ENCODE peak calls at places on chromosomes 3 and 15, in eight cellular contexts. B is IMR-90; R is psoas muscle; C is heart right ventricle; K is CD4-positive, alpha-beta memory T cell; J is HepG2; V is cardiac muscle cell; I is suprapubic skin. U is an unnamed sample. For H3K27me3 and H3K4me1, the result is how much of the 10 kb centered on the place peaks cover.

GRCh38 chr15:73794501-73795133 is 41.5 kb upstream of the INSYN1 start:
- DNase-seq in B (peak), R (no peak), C (no peak), K (no peak), J (no peak), V (peak), I (no peak), U (no peak)

GRCh38 chr15:59838900-59839299 is 149.8 kb upstream of the BNIP2 start:
- DNase-seq in B (no peak), R (no peak), C (no peak), K (no peak), J (no peak), V (no peak), I (no peak), U (no peak)

GRCh38 chr15:78739996-78740903 is 71.0 kb downstream of the ADAMTS7 start:
- DNase-seq in B (peak), R (peak), C (no peak), K (peak), J (peak), V (peak), I (no peak), U (no peak)

GRCh38 chr3:122005033-122005565 is 16.9 kb downstream of the ILDR1 start:
- DNase-seq in B (no peak), R (no peak), C (no peak), K (no peak), J (no peak), V (no peak), I (no peak), U (no peak)

GRCh38 chr15:77904436-77904821 is 173.1 kb downstream of the TBC1D2B start:
- DNase-seq in B (no peak), R (no peak), C (no peak), K (no peak), J (no peak), V (no peak), I (peak), U (no peak)

GRCh38 chr3:133301731-133302130 is 98.1 kb upstream of the BFSP2 start:
- DNase-seq in B (peak), R (no peak), C (no peak), K (no peak), J (no peak), V (no peak), I (no peak), U (no peak)

GRCh38 chr3:63508305-63508704 is 144.2 kb upstream of the SNTN start:
- DNase-seq in B (no peak), R (no peak), C (no peak), K (no peak), J (no peak), V (no peak), I (no peak), U (no peak)

GRCh38 chr3:25831578-25831977 is 41.7 kb downstream of the OXSM start:
- DNase-seq in B (peak), R (no peak), C (no peak), K (no peak), J (no peak), V (peak), I (no peak), U (no peak)

GRCh38 chr15:38670142-38671002 is 105.8 kb upstream of the RASGRP1 start:
- DNase-seq in B (no peak), R (no peak), C (no peak), K (peak), J (no peak), V (no peak), I (no peak), U (no peak)

GRCh38 chr3:27279153-27279552 is 90.0 kb downstream of the NEK10 start:
- DNase-seq in B (no peak), R (no peak), C (no peak), K (no peak), J (no peak), V (peak), I (no peak), U (no peak)

GRCh38 chr3:123440181-123440580 is 8.7 kb downstream of the ADCY5 start:
- DNase-seq in B (no peak), R (no peak), C (no peak), K (no peak), J (no peak), V (no peak), I (no peak), U (no peak)

GRCh38 chr3:123444744-123445143 is 4.1 kb downstream of the ADCY5 start:
- DNase-seq in B (no peak), R (no peak), C (no peak), K (no peak), J (no peak), V (no peak), I (no peak), U (no peak)

GRCh38 chr3:123442125-123442524 is 6.8 kb downstream of the ADCY5 start:
- DNase-seq in B (no peak), R (no peak), C (no peak), K (no peak), J (no peak), V (no peak), I (no peak), U (no peak)

GRCh38 chr3:123444023-123444422 is 4.9 kb downstream of the ADCY5 start:
- DNase-seq in B (no peak), R (no peak), C (no peak), K (no peak), J (no peak), V (peak), I (no peak), U (no peak)

GRCh38 chr3:123442908-123443307 is 6.0 kb downstream of the ADCY5 start:
- DNase-seq in B (no peak), R (no peak), C (no peak), K (no peak), J (no peak), V (no peak), I (no peak), U (no peak)
- H3K27me3 ChIP-seq in B (half or more), R (under half), C (under half), K (under half), J (under half), V (under half), I (under half), U (under half)

GRCh38 chr3:32395451-32395970 is 3.9 kb downstream of the CMTM7 start:
- DNase-seq in B (no peak), R (no peak), C (no peak), K (no peak), J (no peak), V (peak), I (no peak), U (no peak)

GRCh38 chr3:32401141-32401540 is 9.5 kb downstream of the CMTM7 start:
- DNase-seq in B (no peak), R (no peak), C (no peak), K (no peak), J (peak), V (no peak), I (no peak), U (no peak)

GRCh38 chr3:32401541-32402052 is 9.9 kb downstream of the CMTM7 start:
- DNase-seq in B (peak), R (peak), C (peak), K (peak), J (peak), V (peak), I (peak), U (no peak)

GRCh38 chr3:32399030-32399620 is 7.5 kb downstream of the CMTM7 start:
- DNase-seq in B (peak), R (no peak), C (no peak), K (peak), J (peak), V (peak), I (no peak), U (no peak)

GRCh38 chr3:32398531-32398930 is 6.9 kb downstream of the CMTM7 start:
- DNase-seq in B (no peak), R (peak), C (peak), K (no peak), J (no peak), V (peak), I (no peak), U (no peak)
- H3K27ac ChIP-seq in B (no peak), R (no peak), C (peak), K (no peak), J (no peak), V (no peak), I (no peak), U (no peak)

GRCh38 chr15:44668925-44669324 is 5.5 kb upstream of the SPG11 start:
- DNase-seq in B (no peak), R (no peak), C (no peak), K (no peak), J (no peak), V (no peak), I (no peak), U (no peak)
- H3K4me1 ChIP-seq in B (under half), R (under half), C (under half), K (half or more), J (under half), V (under half), I (under half), U (under half)

DNA sequence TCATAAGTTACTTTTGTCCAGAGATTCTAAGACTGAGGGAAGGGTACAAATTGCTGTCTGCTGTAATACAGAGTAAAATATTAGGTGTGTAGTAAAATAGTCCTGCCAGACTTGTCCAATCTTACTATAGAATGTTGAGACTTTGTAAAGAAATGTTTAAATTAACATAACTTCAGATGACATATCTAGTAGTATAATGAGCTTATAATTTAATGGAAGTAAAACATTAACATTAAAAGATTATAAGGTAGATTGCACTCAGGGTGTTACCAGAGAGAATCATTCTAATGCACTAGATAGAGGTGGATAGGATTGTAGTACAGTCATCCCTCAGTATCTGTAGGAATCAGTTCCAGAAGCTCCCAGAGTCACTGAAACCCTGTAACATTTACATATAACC is 130.8 kb downstream of the LMLN start:
- DNase-seq in B (no peak), R (no peak), C (no peak), K (no peak), J (no peak), V (no peak), I (no peak), U (no peak)
- H3K27me3 ChIP-seq in B (under half), R (under half), C (half or more), K (under half), J (under half), V (half or more), I (half or more), U (under half)

GRCh38 chr15:31342381-31342780 is 15.7 kb downstream of the KLF13 start:
- DNase-seq in B (no peak), R (no peak), C (no peak), K (no peak), J (no peak), V (no peak), I (no peak), U (no peak)
- H3K27ac ChIP-seq in B (no peak), R (peak), C (peak), K (peak), J (no peak), V (no peak), I (no peak), U (no peak)

GRCh38 chr3:29227307-29227706 is 53.6 kb upstream of the RBMS3 start:
- DNase-seq in B (no peak), R (no peak), C (no peak), K (no peak), J (no peak), V (no peak), I (no peak), U (no peak)

DNA sequence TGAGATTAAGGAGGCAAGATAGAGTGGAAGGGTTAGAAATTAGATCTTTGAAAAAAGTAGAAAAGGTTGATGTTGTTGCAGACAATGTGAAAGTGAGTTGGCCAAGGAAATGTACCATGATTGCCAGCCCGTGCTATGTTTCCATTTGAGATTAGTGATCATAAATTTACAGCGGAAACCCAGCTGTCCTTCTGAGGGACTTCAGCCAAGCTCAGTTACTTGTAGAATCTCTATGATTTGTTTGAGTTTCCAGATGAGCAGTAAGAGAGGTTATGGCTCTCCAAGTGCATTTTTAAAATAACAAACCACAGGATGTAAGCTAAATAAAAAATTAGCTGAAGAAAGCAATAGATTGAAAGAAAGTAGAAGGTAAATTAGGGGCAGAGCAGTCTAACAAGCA is 54.2 kb upstream of the RBMS3 start:
- DNase-seq in B (peak), R (no peak), C (no peak), K (no peak), J (no peak), V (peak), I (no peak), U (no peak)
- H3K4me1 ChIP-seq in B (under half), R (under half), C (under half), K (under half), J (under half), V (under half), I (under half), U (under half)

DNA sequence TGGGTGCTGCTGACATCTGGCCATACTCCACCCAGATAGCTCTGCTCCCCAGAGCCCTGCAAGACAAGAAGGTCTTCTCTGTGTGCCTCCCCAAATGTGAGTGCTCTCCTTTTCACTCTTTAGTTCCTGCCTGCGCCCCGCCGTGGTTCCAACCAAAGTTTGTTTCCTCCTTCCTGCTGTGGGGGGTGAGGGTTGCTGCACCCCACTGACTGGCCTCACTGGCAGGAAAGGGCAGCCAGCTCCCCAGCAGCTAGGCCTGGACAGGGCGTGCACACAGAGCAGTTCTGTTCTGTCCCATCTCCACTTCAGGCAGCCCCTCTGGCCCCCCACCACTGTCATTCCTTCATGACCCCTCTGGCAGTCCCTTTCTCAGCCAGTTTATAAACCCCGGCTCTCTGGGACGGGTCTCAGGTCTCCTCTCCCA is 5.4 kb upstream of the CCDC174 start:
- DNase-seq in B (no peak), R (no peak), C (no peak), K (no peak), J (no peak), V (no peak), I (no peak), U (no peak)
- H3K27me3 ChIP-seq in B (under half), R (under half), C (under half), K (under half), J (under half), V (under half), I (under half), U (under half)

DNA sequence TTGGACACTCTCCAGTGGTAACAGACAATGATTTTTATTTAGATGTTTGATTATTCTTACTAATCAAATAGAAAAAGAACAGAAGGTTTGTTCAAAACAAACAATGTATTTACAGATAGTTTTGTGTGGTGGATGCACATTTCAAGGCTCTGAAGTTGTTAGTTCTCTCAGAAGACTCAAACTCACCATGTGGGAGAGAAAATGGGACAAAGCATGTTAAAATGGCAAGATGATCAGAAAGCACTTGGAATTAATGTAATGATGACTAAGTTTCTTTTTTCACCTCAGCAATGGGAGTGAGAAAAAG is 450.5 kb upstream of the KCNMB2 start:
- DNase-seq in B (no peak), R (no peak), C (no peak), K (no peak), J (no peak), V (no peak), I (no peak), U (no peak)
- H3K27ac ChIP-seq in B (no peak), R (peak), C (peak), K (no peak), J (no peak), V (peak), I (no peak), U (no peak)

U was measured in thoracic aorta.